ENCODE peak calls at places on chromosomes 1 and 21, in four cellular contexts. A is RWPE1; E is CD8-positive, alpha-beta T cell; K is fibroblast of the aortic adventitia. F is an unnamed sample.

GRCh38 chr21:21624674-21625073 is 626.5 kb downstream of the NCAM2 start:
- DNase-seq in A (no peak), E (no peak), K (peak; percentile 0), F (no peak)

GRCh38 chr1:2608434-2609055 is 22.0 kb downstream of the PRXL2B start:
- DNase-seq in A (no peak), E (no peak), K (no peak), F (no peak)

GRCh38 chr1:165344736-165345135 is 11.8 kb downstream of the LMX1A start:
- DNase-seq in A (no peak), E (no peak), K (no peak), F (no peak)

GRCh38 chr1:20480261-20481157 is 5.5 kb downstream of the CAMK2N1 start:
- DNase-seq in A (no peak), E (no peak), K (no peak), F (no peak)

GRCh38 chr1:216045400-216045799 is 377.8 kb downstream of the USH2A start:
- DNase-seq in A (peak; percentile 36), E (no peak), K (peak; percentile 65), F (no peak)

GRCh38 chr1:18104546-18105100 is 3.0 kb upstream of the IGSF21 start:
- DNase-seq in A (no peak), E (no peak), K (no peak), F (no peak)

GRCh38 chr1:170732262-170732595 is 68.3 kb downstream of the PRRX1 start:
- DNase-seq in A (no peak), E (no peak), K (peak; percentile 44), F (no peak)

GRCh38 chr1:244319283-244320132 is 132.2 kb downstream of the ADSS2 start:
- DNase-seq in A (no peak), E (peak; percentile 37), K (peak; percentile 88), F (no peak)

GRCh38 chr21:35090403-35090802 is 41.3 kb upstream of the RUNX1 start:
- DNase-seq in A (no peak), E (no peak), K (no peak), F (no peak)

GRCh38 chr1:116532698-116533424 is 38.0 kb downstream of the CD58 start:
- DNase-seq in A (no peak), E (no peak), K (no peak), F (no peak)

GRCh38 chr1:91559046-91559750 is 58.5 kb downstream of the CDC7 start:
- DNase-seq in A (no peak), E (no peak), K (no peak), F (no peak)

GRCh38 chr1:150696995-150697927 is at the start of gene GOLPH3L:
- DNase-seq in A (peak; percentile 96), E (peak; percentile 89), K (peak; percentile 98), F (peak; percentile 63)
- TF ChIP-seq CTCF in A (no peak), E (no peak), K (peak; percentile 38), F (no peak)

DNA sequence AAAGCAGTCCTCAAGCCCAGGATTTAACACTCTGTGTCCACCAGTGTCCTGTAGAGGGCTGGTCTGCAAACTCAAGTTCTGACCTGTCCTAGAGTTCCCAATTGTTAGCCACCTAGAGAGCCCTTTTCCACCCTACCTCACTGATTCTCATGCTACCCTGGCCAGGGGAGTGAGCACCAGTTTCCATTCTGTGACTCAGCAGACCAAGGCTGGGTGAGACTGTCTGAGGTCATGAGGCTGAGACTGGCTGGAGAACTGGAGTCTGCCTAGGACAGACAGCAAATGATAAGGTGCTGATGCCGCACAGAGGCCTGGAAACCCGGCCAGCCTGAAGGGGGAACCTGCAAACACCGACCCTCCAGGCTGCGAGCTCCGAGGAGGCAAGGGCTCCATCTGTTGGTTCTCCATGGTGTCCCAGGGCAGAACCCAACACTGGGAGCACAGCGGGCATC is 13.7 kb downstream of the GLIS1 start:
- DNase-seq in A (no peak), E (no peak), K (peak; percentile 61), F (no peak)
- TF ChIP-seq CTCF in A (no peak), E (no peak), K (peak; percentile 34), F (no peak)

GRCh38 chr21:46056450-46056903 is 41.4 kb upstream of the COL6A2 start:
- DNase-seq in A (no peak), E (no peak), K (peak; percentile 84), F (no peak)
- TF ChIP-seq CTCF in A (no peak), E (no peak), K (no peak), F (no peak)

DNA sequence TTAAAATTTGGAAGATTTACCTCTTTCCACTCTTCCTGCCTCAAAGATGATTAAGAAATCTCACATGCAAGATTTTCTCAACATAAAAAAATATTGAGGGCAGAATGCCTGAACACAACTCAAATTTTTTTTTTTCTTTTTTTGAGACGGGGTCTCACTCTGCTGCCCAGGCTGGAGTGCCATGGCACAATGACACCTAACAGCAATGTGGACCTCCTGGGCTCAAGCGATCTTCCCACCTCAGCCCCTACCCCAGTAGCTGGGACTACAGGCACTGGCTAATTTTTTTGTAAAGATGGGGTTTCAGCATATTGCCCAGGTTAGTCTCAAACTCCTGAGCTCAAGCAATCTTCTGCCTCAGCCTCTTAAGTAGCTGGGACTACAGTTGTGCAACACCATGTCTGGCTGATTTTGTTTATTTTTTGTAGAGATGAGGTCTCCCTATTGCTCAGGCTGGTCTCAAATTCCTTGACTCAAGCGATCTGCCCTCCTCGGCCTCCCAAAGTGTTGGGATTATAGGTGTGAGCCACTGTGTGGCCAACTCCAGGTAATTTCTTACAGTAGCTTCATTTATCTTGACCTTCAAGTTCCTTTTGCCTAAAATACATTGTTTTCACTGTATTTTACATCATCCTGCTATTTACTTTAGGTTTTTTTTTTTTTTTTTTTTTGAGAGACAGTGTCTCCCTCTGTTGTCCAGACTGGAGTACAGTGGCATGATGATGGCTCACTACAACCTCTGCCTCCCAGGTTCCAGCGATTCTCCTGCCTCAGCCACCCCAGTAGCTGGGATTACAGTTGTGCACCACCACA is 10.4 kb downstream of the NUCKS1 start:
- DNase-seq in A (no peak), E (no peak), K (peak; percentile 63), F (no peak)
- TF ChIP-seq CTCF in A (no peak), E (no peak), K (peak; percentile 6), F (no peak)

F was measured in activated B cell treated with CpG ODN at 0.5 μM for 24 hours.